ENCODE peak calls at places on chromosomes 3 and 15, in nine cellular contexts. W is GM12891; V is CD4-positive, alpha-beta T cell; T is KBM-7; G is endothelial cell; I is Kasumi-1; C is astrocyte; B is lung microvascular endothelial cell; M is AG08395. U is an unnamed sample.
A peak's percentile ranks its signal among the peaks of the same experiment; 100 is the strongest.

GRCh38 chr15:56524915-56525314 is 60.0 kb upstream of the MNS1 start:
- DNase-seq in V (no peak), M (peak; percentile 19), B (no peak), C (peak; percentile 64), G (no peak), T (no peak), W (no peak), I (no peak), U (no peak)

GRCh38 chr3:14650193-14650592 is 1.4 kb upstream of the CCDC174 start:
- DNase-seq in G (no peak), M (no peak), I (no peak), V (no peak), T (no peak), C (no peak), W (no peak), B (no peak), U (no peak)

GRCh38 chr15:70867911-70868467 is 14.0 kb upstream of the LARP6 start:
- DNase-seq in M (peak; percentile 68), W (no peak), B (peak; percentile 17), C (peak; percentile 48), G (no peak), I (no peak), V (no peak), T (no peak), U (no peak)

GRCh38 chr3:152413244-152413643 is 144.5 kb downstream of the MBNL1 start:
- DNase-seq in T (no peak), B (no peak), I (no peak), G (no peak), C (no peak), W (no peak), M (no peak), V (no peak), U (no peak)

GRCh38 chr3:65729553-65729952 is 309.2 kb downstream of the MAGI1 start:
- DNase-seq in B (peak; percentile 63), G (no peak), M (peak; percentile 58), W (no peak), T (no peak), V (no peak), I (no peak), C (peak; percentile 83), U (no peak)

GRCh38 chr3:66378256-66378655 is 122.6 kb downstream of the LRIG1 start:
- DNase-seq in T (peak; percentile 14), V (no peak), W (no peak), I (no peak), C (no peak), B (peak; percentile 39), G (peak; percentile 55), M (no peak), U (no peak)

GRCh38 chr3:73442152-73442551 is 182.6 kb downstream of the PDZRN3 start:
- DNase-seq in V (no peak), M (no peak), W (no peak), G (no peak), B (no peak), I (no peak), C (no peak), T (no peak), U (no peak)

GRCh38 chr3:9769426-9770275 is at the start of gene CAMK1:
- DNase-seq in I (no peak), C (peak; percentile 50), W (peak; percentile 71), M (peak; percentile 93), T (no peak), V (peak; percentile 48), G (peak; percentile 70), B (peak; percentile 76), U (peak; percentile 74)

GRCh38 chr3:39626198-39626597 is 158.7 kb downstream of the MOBP start:
- DNase-seq in T (no peak), W (no peak), B (no peak), V (no peak), M (no peak), C (no peak), I (no peak), G (no peak), U (no peak)

GRCh38 chr3:135310317-135310716 is 515.3 kb downstream of the EPHB1 start:
- DNase-seq in T (no peak), M (no peak), G (no peak), C (no peak), B (no peak), I (no peak), W (no peak), V (no peak), U (peak; percentile 25)

GRCh38 chr3:195466251-195466650 is 23.4 kb upstream of the ACAP2 start:
- DNase-seq in G (no peak), V (no peak), I (no peak), M (no peak), T (no peak), B (no peak), W (no peak), C (peak; percentile 62), U (no peak)

GRCh38 chr15:38688761-38689160 is 124.1 kb upstream of the RASGRP1 start:
- DNase-seq in G (no peak), V (peak; percentile 43), I (no peak), W (no peak), C (no peak), B (no peak), T (no peak), M (no peak), U (no peak)

GRCh38 chr3:95154775-95155174 is 1091.9 kb downstream of the NSUN3 start:
- DNase-seq in I (no peak), G (no peak), T (no peak), V (no peak), M (no peak), C (peak; percentile 49), W (no peak), B (no peak), U (no peak)

GRCh38 chr15:98813956-98814355 is 165.6 kb downstream of the IGF1R start:
- DNase-seq in G (no peak), T (no peak), W (no peak), B (no peak), V (no peak), M (no peak), C (no peak), I (no peak), U (no peak)

GRCh38 chr3:112987710-112988334 is 3.0 kb upstream of the GTPBP8 start:
- DNase-seq in W (no peak), B (no peak), T (no peak), C (no peak), M (no peak), V (no peak), I (no peak), G (no peak), U (no peak)

GRCh38 chr3:57919987-57920386 is 88.2 kb upstream of the FLNB start:
- DNase-seq in T (peak; percentile 36), G (no peak), V (no peak), M (no peak), I (peak; percentile 7), B (no peak), W (no peak), C (no peak), U (no peak)

GRCh38 chr3:116663161-116663885 is 46.3 kb upstream of the TUSC7 start:
- DNase-seq in G (peak; percentile 12), V (no peak), I (no peak), C (no peak), M (no peak), B (no peak), T (no peak), W (no peak), U (no peak)

GRCh38 chr3:186057594-186057993 is 51.3 kb downstream of the ETV5 start:
- DNase-seq in T (no peak), W (no peak), I (no peak), M (peak; percentile 48), G (no peak), V (no peak), B (no peak), C (peak; percentile 91), U (peak; percentile 34)

GRCh38 chr3:189842681-189843602 is 211.8 kb downstream of the TP63 start:
- DNase-seq in C (no peak), V (no peak), G (no peak), B (no peak), W (no peak), M (no peak), T (no peak), I (no peak), U (no peak)

U was measured in RKO.